ENCODE peak calls at places on chromosomes 3 and 15, in four cellular contexts. O is GM12864, J is astrocyte of the spinal cord, S is type B pancreatic cell. E is an unnamed sample.
A peak's percentile ranks its signal among the peaks of the same experiment; 100 is the strongest.

GRCh38 chr3:134327594-134327975 is 46.7 kb downstream of the AMOTL2 start:
- DNase-seq in S (no peak), O (no peak), J (peak; percentile 81), E (no peak)

GRCh38 chr15:56869573-56869972 is 48.9 kb upstream of the TCF12 start:
- DNase-seq in O (no peak), S (no peak), J (no peak), E (no peak)

GRCh38 chr3:49719214-49719884 is at the start of gene AMIGO3:
- DNase-seq in S (peak; percentile 94), O (peak; percentile 58), J (peak; percentile 94), E (peak; percentile 40)

GRCh38 chr15:63509933-63510547 is 5.6 kb downstream of the USP3 start:
- DNase-seq in O (no peak), S (no peak), J (peak; percentile 75), E (no peak)

GRCh38 chr3:149330609-149331008 is 2.8 kb downstream of the TM4SF18 start:
- DNase-seq in S (no peak), O (no peak), J (peak; percentile 26), E (no peak)

GRCh38 chr3:63791974-63792373 is 27.1 kb upstream of the C3orf49 start:
- DNase-seq in O (no peak), J (peak; percentile 36), S (no peak), E (no peak)

GRCh38 chr3:182755308-182756106 is 37.8 kb upstream of the ATP11B start:
- DNase-seq in S (no peak), J (peak; percentile 22), O (no peak), E (no peak)

GRCh38 chr15:64282701-64283100 is 73.3 kb downstream of the CSNK1G1 start:
- DNase-seq in O (no peak), J (no peak), S (no peak), E (no peak)

GRCh38 chr3:17179381-17180205 is 294.8 kb downstream of the PLCL2 start:
- DNase-seq in S (no peak), O (no peak), J (peak; percentile 39), E (peak; percentile 56)

GRCh38 chr15:95857758-95858157 is 472.7 kb upstream of the NR2F2 start:
- DNase-seq in O (no peak), S (no peak), J (no peak), E (no peak)

GRCh38 chr3:141960731-141961130 is 84.3 kb downstream of the ATP1B3 start:
- DNase-seq in J (peak; percentile 24), O (no peak), S (no peak), E (no peak)

GRCh38 chr3:188529228-188529627 is 375.3 kb downstream of the LPP start:
- DNase-seq in O (no peak), J (no peak), S (no peak), E (no peak)

GRCh38 chr15:67070150-67070549 is 4.7 kb downstream of the SMAD3 start:
- DNase-seq in S (no peak), J (no peak), O (no peak), E (no peak)

GRCh38 chr3:134592806-134593205 is 58.0 kb downstream of the KY start:
- DNase-seq in O (no peak), J (no peak), S (no peak), E (no peak)

GRCh38 chr3:129248286-129248979 is 973 bp upstream of the COPG1 start:
- DNase-seq in J (no peak), O (no peak), S (no peak), E (no peak)

GRCh38 chr3:168973897-168974296 is 689.6 kb downstream of the MECOM start:
- DNase-seq in S (no peak), J (no peak), O (no peak), E (no peak)

GRCh38 chr3:46537316-46537715 is 28.8 kb downstream of the LRRC2 start:
- DNase-seq in O (no peak), J (no peak), S (no peak), E (no peak)

GRCh38 chr3:188683032-188683491 is 488.7 kb upstream of the TPRG1 start:
- DNase-seq in O (no peak), J (peak; percentile 97), S (no peak), E (no peak)

GRCh38 chr3:4417449-4417848 is 49.6 kb downstream of the SUMF1 start:
- DNase-seq in O (no peak), J (peak; percentile 84), S (no peak), E (no peak)

GRCh38 chr3:45232531-45232930 is 6.4 kb upstream of the TMEM158 start:
- DNase-seq in S (no peak), O (no peak), J (no peak), E (no peak)

GRCh38 chr3:17431004-17431403 is 311.4 kb downstream of the TBC1D5 start:
- DNase-seq in J (peak; percentile 51), S (no peak), O (no peak), E (no peak)

GRCh38 chr15:68415501-68416157 is 16.3 kb downstream of the ITGA11 start:
- DNase-seq in S (peak; percentile 40), J (no peak), O (no peak), E (no peak)

GRCh38 chr15:63818191-63818590 is 15.6 kb downstream of the HERC1 start:
- DNase-seq in S (no peak), J (peak; percentile 13), O (no peak), E (no peak)

GRCh38 chr3:78751266-78751665 is 1016.5 kb downstream of the ROBO1 start:
- DNase-seq in O (no peak), S (no peak), J (no peak), E (no peak)